ENCODE peak calls at places on chromosomes 1 and 21, in six cellular contexts. T is activated T-cell treated with anti-CD3 and anti-CD28 coated beads for 4 hours; G is upper lobe of right lung; O is stimulated activated CD4-positive, alpha-beta T cell treated with anti-CD3 and anti-CD28 coated beads, Interleukin-4, amount 100 ng/mL, for 48 hours; R is stimulated activated CD8-positive, alpha-beta memory T cell treated with anti-CD3 and anti-CD28 coated beads, Interleukin-4, amount 100 ng/mL, for 24 hours; H is NCI-H510A. B is an unnamed sample.

GRCh38 chr1:43317817-43318471 is 17.2 kb downstream of the TIE1 start:
- DNase-seq in T (no peak), G (peak), O (no peak), R (no peak), H (peak), B (no peak)

GRCh38 chr1:226643167-226643566 is 94.6 kb downstream of the STUM start:
- DNase-seq in T (peak), G (peak), O (peak), R (peak), H (no peak), B (no peak)

GRCh38 chr1:941027-941587 is 17.4 kb downstream of the SAMD11 start:
- DNase-seq in T (no peak), G (no peak), O (no peak), R (no peak), H (no peak), B (no peak)

GRCh38 chr1:44643721-44644330 is 30.5 kb downstream of the TMEM53 start:
- DNase-seq in T (no peak), G (no peak), O (no peak), R (no peak), H (no peak), B (no peak)

GRCh38 chr1:175129182-175129581 is 61.5 kb downstream of the TNN start:
- DNase-seq in T (no peak), G (no peak), O (no peak), R (no peak), H (no peak), B (peak)

GRCh38 chr1:182644863-182645262 is 39.5 kb downstream of the RGS8 start:
- DNase-seq in T (no peak), G (no peak), O (no peak), R (no peak), H (no peak), B (no peak)

GRCh38 chr1:168261390-168261789 is 19.3 kb upstream of the TBX19 start:
- DNase-seq in T (no peak), G (no peak), O (no peak), R (no peak), H (no peak), B (no peak)

GRCh38 chr1:227899141-227899819 is 48.5 kb downstream of the WNT9A start:
- DNase-seq in T (no peak), G (peak), O (no peak), R (no peak), H (no peak), B (no peak)

GRCh38 chr1:206145771-206146290 is 28.6 kb upstream of the AVPR1B start:
- DNase-seq in T (no peak), G (no peak), O (no peak), R (no peak), H (no peak), B (no peak)

GRCh38 chr1:160083968-160084770 is 2.8 kb downstream of the KCNJ9 start:
- DNase-seq in T (peak), G (peak), O (peak), R (peak), H (peak), B (no peak)

GRCh38 chr21:44846485-44847260 is 26.8 kb downstream of the PTTG1IP start:
- DNase-seq in T (no peak), G (no peak), O (peak), R (no peak), H (no peak), B (peak)

GRCh38 chr1:168421399-168422004 is 122.3 kb downstream of the XCL2 start:
- DNase-seq in T (no peak), G (no peak), O (no peak), R (no peak), H (no peak), B (no peak)